ENCODE peak calls at places on chromosomes 7 and 10, in nine cellular contexts. J, C, W, I, B, H, U, Z and Y are unnamed samples.

GRCh38 chr10:100528885-100529472 is 692 bp downstream of the NDUFB8 start:
- DNase-seq in H (no peak), J (no peak), C (no peak), Z (peak; percentile 40), I (no peak), W (peak; percentile 46), U (peak; percentile 30), B (no peak), Y (peak; percentile 86)

GRCh38 chr7:56074371-56074791 is 10.3 kb downstream of the SUMF2 start:
- DNase-seq in C (peak; percentile 18), B (peak; percentile 79), Z (peak; percentile 85), I (no peak), J (peak; percentile 44), H (peak; percentile 82), U (peak; percentile 92), W (peak; percentile 70), Y (peak; percentile 95)

GRCh38 chr10:78359641-78360091 is 326.0 kb downstream of the RPS24 start:
- DNase-seq in C (no peak), H (no peak), B (no peak), I (no peak), U (no peak), W (no peak), Z (no peak), J (no peak), Y (no peak)

GRCh38 chr7:112185005-112185834 is 21.0 kb downstream of the DOCK4 start:
- DNase-seq in J (no peak), C (no peak), Z (no peak), B (no peak), I (no peak), W (no peak), H (no peak), U (no peak), Y (no peak)

GRCh38 chr10:126013489-126014281 is 117.3 kb downstream of the FANK1 start:
- DNase-seq in H (no peak), B (no peak), Z (peak; percentile 19), J (peak; percentile 83), I (no peak), C (no peak), U (peak; percentile 58), W (no peak), Y (no peak)

GRCh38 chr10:133258818-133259602 is 17.7 kb downstream of the ADAM8 start:
- DNase-seq in C (peak; percentile 45), H (peak; percentile 72), J (peak; percentile 97), Z (peak; percentile 94), I (no peak), U (no peak), B (peak; percentile 88), W (peak; percentile 55), Y (peak; percentile 97)

GRCh38 chr7:131633342-131633843 is 77.0 kb upstream of the PODXL start:
- DNase-seq in H (no peak), C (no peak), J (no peak), B (no peak), Z (no peak), I (no peak), W (no peak), U (no peak), Y (no peak)

GRCh38 chr7:5417106-5418071 is 6.2 kb downstream of the TNRC18 start:
- DNase-seq in Z (no peak), C (no peak), I (no peak), H (no peak), W (no peak), B (no peak), J (no peak), U (peak; percentile 41), Y (no peak)

GRCh38 chr10:63430091-63430998 is 35.4 kb downstream of the JMJD1C start:
- DNase-seq in C (no peak), W (no peak), U (no peak), J (no peak), Z (no peak), I (no peak), H (no peak), B (no peak), Y (no peak)

GRCh38 chr10:82942572-82943091 is 1067.6 kb downstream of the NRG3 start:
- DNase-seq in W (no peak), J (no peak), B (peak; percentile 20), Z (no peak), H (no peak), C (no peak), U (no peak), I (no peak), Y (no peak)

GRCh38 chr10:44958196-44958896 is 1.3 kb upstream of the RASSF4 start:
- DNase-seq in J (no peak), W (no peak), I (no peak), C (no peak), B (no peak), H (no peak), U (no peak), Z (no peak), Y (peak; percentile 78)

GRCh38 chr10:130689743-130690626 is 553.8 kb downstream of the GLRX3 start:
- DNase-seq in I (no peak), W (no peak), C (no peak), H (no peak), J (no peak), U (no peak), Z (no peak), B (no peak), Y (peak; percentile 76)

GRCh38 chr10:75035975-75036708 is 75.3 kb upstream of the SAMD8 start:
- DNase-seq in U (no peak), I (no peak), W (no peak), H (no peak), Z (no peak), J (no peak), C (no peak), B (no peak), Y (no peak)

GRCh38 chr10:58818889-58819288 is 306.2 kb downstream of the BICC1 start:
- DNase-seq in B (no peak), U (no peak), J (peak; percentile 44), I (no peak), Z (no peak), C (no peak), W (no peak), H (no peak), Y (no peak)